ENCODE peak calls at places on chromosomes 4 and X, in four cellular contexts. E is astrocyte of the spinal cord, U is coronary artery, R is K562. G is an unnamed sample.

GRCh38 chrX:70979136-70979762 is 48.4 kb upstream of the SLC7A3 start:
- DNase-seq in E (peak; percentile 40), U (no peak), R (no peak), G (peak; percentile 4)

GRCh38 chr4:167219090-167219489 is 15.2 kb downstream of the SPOCK3 start:
- DNase-seq in E (no peak), U (no peak), R (no peak), G (no peak)

GRCh38 chr4:38163216-38164006 is 203.2 kb downstream of the PTTG2 start:
- DNase-seq in E (peak; percentile 77), U (no peak), R (no peak), G (no peak)

GRCh38 chr4:38090450-38091246 is 130.4 kb downstream of the PTTG2 start:
- DNase-seq in E (no peak), U (no peak), R (no peak), G (no peak)

GRCh38 chr4:4755306-4755705 is 104.2 kb upstream of the MSX1 start:
- DNase-seq in E (no peak), U (no peak), R (no peak), G (no peak)

GRCh38 chr4:40305329-40306193 is 29.6 kb upstream of the CHRNA9 start:
- DNase-seq in E (no peak), U (no peak), R (no peak), G (no peak)

GRCh38 chrX:153307546-153308175 is 13.9 kb downstream of the PNMA6F start:
- DNase-seq in E (no peak), U (peak; percentile 45), R (no peak), G (no peak)

GRCh38 chr4:21827575-21827974 is 121.0 kb downstream of the KCNIP4 start:
- DNase-seq in E (peak; percentile 62), U (no peak), R (no peak), G (no peak)

GRCh38 chr4:89298788-89299152 is 8.8 kb downstream of the GPRIN3 start:
- DNase-seq in E (peak; percentile 26), U (no peak), R (no peak), G (no peak)

GRCh38 chr4:97987019-97987648 is 156.1 kb downstream of the STPG2 start:
- DNase-seq in E (peak; percentile 56), U (no peak), R (no peak), G (no peak)

GRCh38 chr4:68390205-68390604 is 40.3 kb upstream of the YTHDC1 start:
- DNase-seq in E (no peak), U (no peak), R (no peak), G (no peak)

GRCh38 chrX:23333842-23334535 is 660 bp upstream of the PTCHD1 start:
- DNase-seq in E (no peak), U (no peak), R (no peak), G (peak; percentile 14)

GRCh38 chrX:68671221-68671620 is 23.8 kb downstream of the STARD8 start:
- DNase-seq in E (no peak), U (no peak), R (no peak), G (no peak)

GRCh38 chr4:108048157-108048556 is 58.5 kb downstream of the HADH start:
- DNase-seq in E (no peak), U (no peak), R (no peak), G (no peak)

GRCh38 chrX:107744868-107745267 is 30.7 kb downstream of the TSC22D3 start:
- DNase-seq in E (no peak), U (no peak), R (no peak), G (no peak)

GRCh38 chrX:12319012-12319519 is 180.8 kb downstream of the FRMPD4 start:
- DNase-seq in E (no peak), U (no peak), R (no peak), G (no peak)

GRCh38 chrX:108558217-108558616 is 118.6 kb downstream of the COL4A5 start:
- DNase-seq in E (no peak), U (no peak), R (peak; percentile 74), G (no peak)

GRCh38 chrX:77299549-77299948 is 147.6 kb upstream of the FGF16 start:
- DNase-seq in E (no peak), U (no peak), R (no peak), G (no peak)

GRCh38 chr4:67106846-67107467 is 438.3 kb downstream of the CENPC start:
- DNase-seq in E (no peak), U (no peak), R (no peak), G (no peak)

GRCh38 chrX:77962068-77962902 is 7.2 kb downstream of the PGAM4 start:
- DNase-seq in E (peak; percentile 6), U (no peak), R (no peak), G (no peak)

GRCh38 chr4:24632011-24632410 is 47.7 kb upstream of the DHX15 start:
- DNase-seq in E (no peak), U (no peak), R (no peak), G (no peak)

GRCh38 chrX:17590892-17591740 is 146.2 kb upstream of the SCML1 start:
- DNase-seq in E (peak; percentile 80), U (no peak), R (peak; percentile 22), G (peak; percentile 44)

GRCh38 chrX:100083146-100083715 is 326.8 kb downstream of the PCDH19 start:
- DNase-seq in E (no peak), U (no peak), R (no peak), G (no peak)

GRCh38 chr4:14719053-14719452 is 283.2 kb upstream of the CPEB2 start:
- DNase-seq in E (peak; percentile 91), U (no peak), R (no peak), G (no peak)

GRCh38 chrX:65598559-65599147 is 64.1 kb upstream of the LAS1L start:
- DNase-seq in E (no peak), U (no peak), R (no peak), G (no peak)

GRCh38 chrX:107731831-107732502 is 43.6 kb downstream of the TSC22D3 start:
- DNase-seq in E (peak; percentile 85), U (peak; percentile 94), R (peak; percentile 73), G (no peak)

GRCh38 chr4:37453004-37453360 is 208.4 kb downstream of the NWD2 start:
- DNase-seq in E (peak; percentile 70), U (no peak), R (peak; percentile 12), G (peak; percentile 49)

GRCh38 chr4:2296621-2297601 is 35.0 kb upstream of the MXD4 start:
- DNase-seq in E (no peak), U (no peak), R (no peak), G (no peak)

GRCh38 chr4:148170408-148171385 is 271.5 kb downstream of the NR3C2 start:
- DNase-seq in E (no peak), U (no peak), R (no peak), G (no peak)

GRCh38 chrX:129586446-129586845 is 46.4 kb downstream of the OCRL start:
- DNase-seq in E (no peak), U (no peak), R (no peak), G (no peak)

GRCh38 chr4:1205641-1206298 is 33.4 kb upstream of the SPON2 start:
- DNase-seq in E (no peak), U (peak; percentile 67), R (no peak), G (peak; percentile 5)

GRCh38 chr4:186765673-186766546 is 42.3 kb upstream of the FAT1 start:
- DNase-seq in E (no peak), U (no peak), R (no peak), G (no peak)

GRCh38 chrX:9845574-9845948 is 59.3 kb downstream of the SHROOM2 start:
- DNase-seq in E (no peak), U (no peak), R (no peak), G (no peak)

GRCh38 chr4:99715286-99715685 is 57.7 kb upstream of the C4orf54 start:
- DNase-seq in E (no peak), U (no peak), R (no peak), G (peak; percentile 23)

GRCh38 chr4:139177888-139178609 is 1.0 kb upstream of the ELF2 start:
- DNase-seq in E (peak; percentile 96), U (peak; percentile 98), R (peak; percentile 90), G (peak; percentile 96)

GRCh38 chr4:139176299-139177048 is 544 bp downstream of the ELF2 start:
- DNase-seq in E (peak; percentile 85), U (peak; percentile 93), R (peak; percentile 76), G (peak; percentile 75)

GRCh38 chr4:139171878-139172691 is 4.9 kb downstream of the ELF2 start:
- DNase-seq in E (peak; percentile 39), U (no peak), R (no peak), G (no peak)

GRCh38 chr4:139177049-139177887 is at the start of gene ELF2:
- DNase-seq in E (peak; percentile 92), U (peak; percentile 96), R (peak; percentile 95), G (peak; percentile 75)

DNA sequence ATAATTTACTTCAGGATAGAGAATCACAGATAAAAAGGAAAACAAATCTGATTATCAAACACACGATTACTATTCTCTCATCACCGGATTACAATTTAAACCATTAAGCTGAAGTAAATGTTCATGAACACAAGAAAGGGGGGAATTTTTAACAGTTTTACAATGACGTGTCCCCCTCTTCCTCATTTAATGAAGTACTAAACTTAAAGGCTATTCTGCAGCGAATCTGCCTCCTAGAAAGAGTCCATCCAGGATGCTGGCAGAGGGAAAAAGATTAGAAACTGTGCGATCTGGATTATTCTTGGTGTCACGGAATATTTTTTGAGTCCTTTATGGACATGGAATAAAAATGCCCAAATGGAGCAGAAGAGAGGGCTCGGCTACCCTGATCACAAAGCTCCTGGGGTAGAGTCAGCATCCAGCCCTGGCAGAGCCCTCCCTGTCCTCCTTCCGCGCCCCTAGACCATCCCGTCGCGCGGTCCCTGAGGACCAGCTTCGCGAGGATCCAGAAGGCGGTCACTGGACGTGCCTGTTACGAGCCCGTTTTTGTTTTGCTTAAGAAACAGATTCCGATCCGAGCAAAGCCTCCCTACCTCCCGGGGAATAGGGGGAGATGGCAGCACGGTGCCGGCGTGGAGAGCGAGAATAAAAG is 1.2 kb downstream of the ELF2 start:
- DNase-seq in E (peak; percentile 6), U (no peak), R (no peak), G (no peak)
- TF ChIP-seq CTCF in E (no peak), U (no peak), R (no peak), G (no peak)

GRCh38 chrX:29911673-29912072 is 303.7 kb upstream of the MAGEB2 start:
- DNase-seq in E (no peak), U (no peak), R (no peak), G (no peak)
- TF ChIP-seq CTCF in E (no peak), U (no peak), R (no peak), G (no peak)

GRCh38 chrX:36897690-36898089 is 110.5 kb upstream of the FAM47C start:
- DNase-seq in E (no peak), U (no peak), R (no peak), G (no peak)

DNA sequence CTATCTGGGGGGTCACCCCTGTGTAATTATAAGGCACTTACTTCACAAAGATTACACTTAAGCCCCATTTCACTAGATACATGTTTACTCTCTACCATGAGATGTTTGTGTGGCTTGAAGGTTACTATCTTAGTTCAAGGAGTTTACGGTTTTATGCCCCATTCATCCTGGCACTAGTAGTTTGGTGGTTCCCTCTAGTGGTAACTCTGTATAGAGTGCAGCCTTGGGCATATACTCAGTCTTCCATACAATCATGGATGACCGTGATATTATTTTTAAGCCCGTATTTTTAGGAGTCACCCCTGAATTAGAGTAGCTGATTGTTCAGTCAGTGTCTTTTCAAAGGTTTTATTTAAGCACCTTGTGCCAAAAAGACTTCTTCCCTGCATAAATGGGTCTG is 109.9 kb upstream of the FAM47C start:
- DNase-seq in E (no peak), U (no peak), R (no peak), G (no peak)
- TF ChIP-seq CTCF in E (peak; percentile 45), U (no peak), R (no peak), G (peak; percentile 39)

GRCh38 chr4:23084559-23085248 is 392.0 kb downstream of the GBA3 start:
- DNase-seq in E (peak; percentile 52), U (no peak), R (no peak), G (no peak)
- TF ChIP-seq CTCF in E (no peak), U (no peak), R (no peak), G (no peak)

GRCh38 chr4:95693594-95693993 is 144.8 kb upstream of the UNC5C start:
- DNase-seq in E (peak; percentile 34), U (no peak), R (no peak), G (no peak)
- TF ChIP-seq CTCF in E (peak; percentile 46), U (no peak), R (no peak), G (no peak)

G was measured in endothelial cell.